ENCODE peak calls at places on chromosomes 7 and 10, in six cellular contexts. X is cardiac muscle cell; Q is pancreas; T is GM23248; B is lung; L is CD8-positive, alpha-beta memory T cell. F is an unnamed sample.

GRCh38 chr10:20474064-20474463 is 423.0 kb downstream of the NEBL start:
- DNase-seq in B (no peak), X (no peak), L (no peak), Q (no peak), T (no peak), F (no peak)

GRCh38 chr10:64506963-64507362 is 985.8 kb downstream of the REEP3 start:
- DNase-seq in T (no peak), Q (no peak), B (no peak), X (no peak), L (no peak), F (no peak)

GRCh38 chr7:45683556-45684148 is 109.5 kb downstream of the ADCY1 start:
- DNase-seq in B (peak; percentile 26), L (no peak), T (no peak), X (no peak), Q (no peak), F (no peak)

GRCh38 chr10:89217057-89217990 is 10.2 kb upstream of the CH25H start:
- DNase-seq in X (peak; percentile 76), L (peak; percentile 46), Q (peak; percentile 31), B (no peak), T (peak; percentile 72), F (no peak)

GRCh38 chr7:153473189-153473588 is 579.0 kb upstream of the DPP6 start:
- DNase-seq in Q (no peak), T (no peak), B (no peak), L (no peak), X (no peak), F (no peak)

GRCh38 chr7:143936087-143937009 is 1.3 kb downstream of the OR2F2 start:
- DNase-seq in Q (no peak), B (no peak), L (no peak), X (peak; percentile 94), T (peak; percentile 92), F (no peak)

GRCh38 chr7:69070476-69070875 is 527.8 kb upstream of the AUTS2 start:
- DNase-seq in B (no peak), X (no peak), Q (no peak), T (no peak), L (no peak), F (no peak)

GRCh38 chr7:16721541-16721940 is 32.0 kb upstream of the TSPAN13 start:
- DNase-seq in Q (no peak), T (no peak), L (no peak), B (no peak), X (no peak), F (no peak)

GRCh38 chr10:98338896-98339295 is 70.9 kb upstream of the LOXL4 start:
- DNase-seq in B (no peak), X (peak; percentile 16), T (peak; percentile 68), Q (no peak), L (no peak), F (no peak)

GRCh38 chr10:1569208-1569607 is 168.1 kb downstream of the ADARB2 start:
- DNase-seq in X (no peak), Q (no peak), T (no peak), L (no peak), B (no peak), F (no peak)

GRCh38 chr7:127900735-127901685 is 130.2 kb downstream of the LRRC4 start:
- DNase-seq in X (no peak), T (no peak), B (no peak), Q (peak; percentile 32), L (no peak), F (peak; percentile 18)

GRCh38 chr7:155764432-155764798 is 47.8 kb downstream of the SHH start:
- DNase-seq in B (no peak), X (no peak), Q (no peak), T (no peak), L (no peak), F (no peak)

GRCh38 chr10:2871673-2872219 is 195.6 kb upstream of the PFKP start:
- DNase-seq in L (no peak), X (no peak), B (no peak), Q (no peak), T (no peak), F (no peak)

GRCh38 chr7:113917840-113918239 is 969 bp downstream of the PPP1R3A start:
- DNase-seq in L (no peak), B (no peak), X (no peak), T (no peak), Q (no peak), F (no peak)
- H3K27ac ChIP-seq in L (no peak overlapping the region), B (no peak overlapping the region), X (peak overlapping the region; percentile 82), T (no peak overlapping the region), Q (no peak overlapping the region), F (no peak overlapping the region)

DNA sequence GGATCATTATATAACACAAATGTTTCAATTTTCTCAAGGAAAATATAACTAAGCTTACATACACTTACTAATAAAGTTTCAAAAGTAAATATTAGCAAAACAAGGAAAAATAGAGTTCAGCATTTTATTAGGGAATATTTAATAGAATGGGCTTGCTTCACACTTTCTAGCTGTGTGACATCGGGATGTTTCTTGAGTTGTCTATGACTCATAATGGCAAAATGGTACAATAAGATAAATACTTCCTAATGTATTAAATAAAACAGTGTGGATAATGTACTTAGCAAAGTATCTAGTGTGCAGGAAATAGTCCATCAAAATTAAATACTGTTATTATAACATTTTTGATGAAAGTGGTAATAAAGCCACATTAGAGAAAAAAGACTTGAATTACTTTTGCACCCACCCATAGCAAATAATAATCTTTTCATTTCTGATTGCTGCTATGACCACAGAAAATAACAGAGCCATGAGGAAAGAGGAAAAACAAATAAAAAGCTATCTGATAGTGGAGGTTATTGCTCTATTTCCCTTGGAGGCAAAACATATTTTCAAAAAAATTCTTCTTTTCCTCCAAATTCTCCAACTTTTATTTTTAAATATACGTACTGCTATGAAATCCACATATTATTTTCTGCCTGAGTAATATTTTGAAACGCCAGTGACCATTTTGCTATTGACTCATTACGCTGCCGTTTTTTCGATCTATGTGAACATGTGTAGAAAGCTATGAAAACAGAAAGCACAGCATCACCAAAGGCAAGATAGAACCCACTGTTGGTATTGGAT is 272.9 kb upstream of the KLF6 start:
- DNase-seq in X (peak; percentile 27), B (no peak), L (no peak), Q (no peak), T (peak; percentile 45), F (no peak)
- H3K4me3 ChIP-seq in X (no peak overlapping the region), B (no peak overlapping the region), L (no peak overlapping the region), Q (no peak overlapping the region), T (no peak overlapping the region), F (no peak overlapping the region)

DNA sequence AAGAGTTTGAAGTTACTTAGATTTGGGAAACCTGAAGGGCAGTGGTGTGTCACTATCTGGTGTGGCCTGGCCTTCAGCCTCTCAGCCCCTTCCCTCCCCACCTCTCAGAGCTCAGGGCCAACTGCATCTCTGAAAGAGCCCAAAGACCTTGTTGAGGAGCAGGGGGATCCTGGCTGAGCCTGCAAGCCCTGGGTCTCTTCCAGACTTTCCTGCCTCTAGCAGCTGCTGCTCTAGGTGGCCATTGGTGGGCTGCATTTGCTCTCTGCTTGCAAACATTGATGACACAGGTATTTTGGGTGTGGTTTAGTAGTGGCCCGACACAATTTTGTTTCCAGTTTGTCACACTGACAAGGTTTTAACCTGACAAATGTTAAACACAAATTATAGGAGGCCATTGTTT is 3.1 kb upstream of the UPP1 start:
- DNase-seq in Q (no peak), X (no peak), B (no peak), L (no peak), T (no peak), F (no peak)
- H3K4me1 ChIP-seq in Q (peaks cover 16% of the 10 kb centered on the region), X (no peaks in the 10 kb centered on the region), B (no peaks in the 10 kb centered on the region), L (peaks cover 69% of the 10 kb centered on the region), T (peaks cover 45% of the 10 kb centered on the region), F (peaks cover 3% of the 10 kb centered on the region)

DNA sequence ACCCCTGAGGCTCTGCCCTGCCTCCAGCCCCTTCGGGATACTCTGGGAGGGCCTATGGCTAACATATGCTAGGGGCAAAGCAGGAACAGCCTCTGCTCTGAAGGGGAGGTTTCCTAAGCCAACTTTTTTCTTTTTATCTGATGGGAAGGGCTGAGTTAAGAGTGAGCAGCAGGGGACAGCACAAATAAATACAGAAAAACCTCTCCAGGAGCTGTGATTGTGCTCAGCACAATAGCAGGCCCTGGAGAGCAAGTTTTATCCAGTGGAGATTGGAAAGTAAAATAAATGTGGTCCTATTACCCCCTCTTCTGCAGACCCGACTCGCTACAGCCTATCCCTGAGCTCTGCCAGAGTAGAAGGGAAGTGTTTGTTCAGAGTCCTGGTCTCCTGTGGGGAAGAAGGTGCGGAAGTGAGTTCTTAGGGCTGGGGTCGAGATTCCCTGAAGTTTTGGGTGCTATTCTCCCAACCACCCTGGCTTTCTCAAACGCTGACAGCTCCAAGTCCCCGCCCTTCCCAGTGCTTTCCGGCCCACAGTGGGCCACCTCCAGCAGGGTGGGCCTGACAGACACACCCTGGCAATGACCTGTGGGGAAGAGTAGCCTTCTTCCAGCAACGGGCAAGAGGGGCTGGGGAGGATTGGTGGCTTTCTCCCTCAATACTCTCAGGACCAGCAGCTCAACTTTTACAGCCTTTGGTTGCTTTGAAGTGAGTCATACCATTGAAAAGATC is 23.0 kb upstream of the AFAP1L2 start:
- DNase-seq in L (no peak), T (no peak), X (peak; percentile 27), Q (no peak), B (no peak), F (no peak)
- H3K27ac ChIP-seq in L (no peak overlapping the region), T (no peak overlapping the region), X (no peak overlapping the region), Q (peak overlapping the region; percentile 21), B (no peak overlapping the region), F (no peak overlapping the region)

GRCh38 chr10:84424731-84425165 is 96.4 kb downstream of the CCSER2 start:
- DNase-seq in B (peak; percentile 84), Q (peak; percentile 81), L (no peak), X (peak; percentile 96), T (peak; percentile 96), F (no peak)
- H3K4me3 ChIP-seq in B (no peak overlapping the region), Q (no peak overlapping the region), L (no peak overlapping the region), X (no peak overlapping the region), T (peak overlapping the region; percentile 70), F (no peak overlapping the region)

DNA sequence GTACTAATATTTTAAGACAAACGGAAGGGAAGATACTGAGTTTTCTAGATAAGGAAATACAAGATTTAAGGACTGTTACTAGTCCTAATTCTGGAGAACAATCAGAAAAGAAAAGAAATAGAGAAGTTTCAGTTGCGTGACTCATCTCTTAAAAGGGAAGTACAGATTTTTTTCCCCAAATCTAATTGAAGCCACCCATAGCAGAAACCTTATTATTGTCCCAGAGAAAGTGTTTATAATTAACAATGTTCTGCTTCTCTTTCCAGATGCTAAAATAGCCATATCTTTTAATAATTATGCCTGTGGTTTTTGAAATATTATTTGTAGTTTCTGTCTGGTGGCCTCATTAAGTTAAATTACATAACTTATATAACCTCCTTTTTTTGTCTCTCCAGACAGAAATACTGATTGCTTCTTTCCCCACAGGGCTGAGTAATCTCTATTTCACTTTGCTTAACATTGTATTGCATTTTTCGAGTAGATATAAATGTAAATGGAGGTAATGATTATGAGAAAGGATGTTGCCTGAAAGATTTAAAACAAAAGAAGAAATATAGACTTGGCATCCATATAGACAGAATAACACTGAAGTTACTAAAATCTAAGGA is 240.7 kb upstream of the MBL2 start:
- DNase-seq in L (no peak), B (no peak), T (no peak), Q (no peak), X (no peak), F (no peak)
- H3K4me1 ChIP-seq in L (no peaks in the 10 kb centered on the region), B (no peaks in the 10 kb centered on the region), T (no peaks in the 10 kb centered on the region), Q (no peaks in the 10 kb centered on the region), X (no peaks in the 10 kb centered on the region), F (no peaks in the 10 kb centered on the region)

GRCh38 chr10:4062072-4062471 is 277.1 kb upstream of the KLF6 start:
- DNase-seq in Q (no peak), T (peak; percentile 39), B (no peak), L (no peak), X (no peak), F (no peak)
- H3K27ac ChIP-seq in Q (no peak overlapping the region), T (peak overlapping the region; percentile 44), B (no peak overlapping the region), L (no peak overlapping the region), X (no peak overlapping the region), F (no peak overlapping the region)

F was measured in iPS DF 6.9.